ENCODE peak calls at places on chromosomes 12 and 14, in ten cellular contexts. W is HT-29, O is activated T-cell treated with anti-CD3 and anti-CD28 coated beads for 1 hour, Y is sigmoid colon, H is RWPE1, M is T-helper 2 cell, B is T-helper 22 cell, J is LoVo, V is HuH-7, L is mesendoderm. U is an unnamed sample.

GRCh38 chr12:1398673-1399072 is 195.7 kb downstream of the FBXL14 start:
- DNase-seq in B (no peak), J (no peak), Y (no peak), W (peak), O (no peak), H (no peak), V (no peak), L (no peak), M (no peak), U (no peak)

GRCh38 chr12:14216405-14217294 is 148.8 kb upstream of the ATF7IP start:
- DNase-seq in B (no peak), L (no peak), W (peak), J (peak), V (no peak), Y (no peak), O (no peak), M (no peak), H (no peak), U (no peak)

GRCh38 chr12:65602579-65603295 is 221.5 kb upstream of the HMGA2 start:
- DNase-seq in J (peak), L (peak), V (peak), M (no peak), H (peak), B (no peak), W (peak), Y (peak), O (no peak), U (peak)

GRCh38 chr12:117158911-117159310 is 31.4 kb downstream of the FBXO21 start:
- DNase-seq in W (no peak), V (no peak), Y (no peak), H (no peak), B (no peak), M (no peak), J (no peak), O (no peak), L (no peak), U (no peak)

GRCh38 chr12:104555650-104556049 is 98.9 kb downstream of the CHST11 start:
- DNase-seq in W (no peak), H (no peak), Y (peak), V (no peak), J (no peak), B (no peak), O (no peak), M (no peak), L (no peak), U (no peak)

GRCh38 chr14:22124071-22124613 is 450.5 kb upstream of the OR4E1 start:
- DNase-seq in W (no peak), Y (no peak), H (no peak), J (no peak), B (no peak), O (no peak), M (no peak), L (no peak), V (no peak), U (no peak)

GRCh38 chr12:34396861-34397590 is 374.7 kb downstream of the ALG10 start:
- DNase-seq in V (peak), Y (peak), L (no peak), W (no peak), B (no peak), J (no peak), H (no peak), O (no peak), M (no peak), U (no peak)

GRCh38 chr14:35250319-35250718 is 41.9 kb upstream of the PSMA6 start:
- DNase-seq in V (no peak), W (no peak), H (no peak), O (no peak), M (no peak), B (no peak), J (no peak), L (peak), Y (no peak), U (no peak)

GRCh38 chr14:71730471-71730870 is 201.8 kb upstream of the RGS6 start:
- DNase-seq in O (no peak), Y (no peak), M (no peak), H (no peak), V (no peak), L (no peak), W (no peak), J (no peak), B (no peak), U (no peak)

GRCh38 chr14:76636602-76637001 is 124.7 kb upstream of the VASH1 start:
- DNase-seq in M (no peak), B (no peak), Y (no peak), W (no peak), L (no peak), O (no peak), H (no peak), J (no peak), V (no peak), U (no peak)

GRCh38 chr12:131529196-131530040 is 181.5 kb upstream of the SFSWAP start:
- DNase-seq in O (no peak), Y (no peak), M (no peak), J (no peak), B (no peak), H (no peak), W (no peak), L (no peak), V (no peak), U (no peak)

GRCh38 chr12:116604883-116605641 is 45.9 kb downstream of the MAP1LC3B2 start:
- DNase-seq in Y (no peak), H (no peak), W (no peak), L (no peak), B (no peak), J (no peak), V (no peak), M (no peak), O (no peak), U (no peak)

GRCh38 chr14:76761849-76762616 is 765 bp downstream of the VASH1 start:
- DNase-seq in Y (no peak), V (no peak), H (no peak), L (no peak), M (no peak), B (no peak), O (no peak), W (no peak), J (no peak), U (no peak)

GRCh38 chr14:42424501-42424900 is 817.8 kb downstream of the LRFN5 start:
- DNase-seq in H (no peak), Y (no peak), O (no peak), B (no peak), W (no peak), V (no peak), J (no peak), L (no peak), M (no peak), U (no peak)

GRCh38 chr14:69852897-69853296 is 26.3 kb upstream of the SMOC1 start:
- DNase-seq in V (no peak), W (no peak), B (no peak), J (no peak), H (no peak), L (no peak), Y (no peak), M (no peak), O (no peak), U (no peak)

U was measured in HCT116.